ENCODE peak calls at places on chromosomes 3 and 15, in eight cellular contexts. T is GM10248; R is ureter; X is bronchial epithelial cell; W is AG08396; K is activated T-cell treated with anti-CD3 and anti-CD28 coated beads, Interleukin-2, amount 50 U/mL, for 72 hours; E is CD8-positive, alpha-beta T cell; B is AG10803. O is an unnamed sample.

GRCh38 chr3:190048831-190049541 is 71.7 kb downstream of the P3H2 start:
- DNase-seq in T (no peak), R (no peak), X (peak; percentile 74), W (peak; percentile 27), K (no peak), E (no peak), B (peak; percentile 74), O (no peak)

GRCh38 chr3:141835557-141836224 is 40.8 kb upstream of the ATP1B3 start:
- DNase-seq in T (no peak), R (no peak), X (peak; percentile 79), W (no peak), K (no peak), E (no peak), B (no peak), O (peak; percentile 14)

GRCh38 chr15:63198315-63198714 is 8.9 kb downstream of the RAB8B start:
- DNase-seq in T (no peak), R (no peak), X (no peak), W (no peak), K (no peak), E (no peak), B (peak; percentile 43), O (no peak)

GRCh38 chr15:66405007-66405406 is 18.3 kb downstream of the MAP2K1 start:
- DNase-seq in T (no peak), R (no peak), X (no peak), W (no peak), K (no peak), E (no peak), B (no peak), O (no peak)

GRCh38 chr15:64334530-64334929 is 21.4 kb downstream of the CSNK1G1 start:
- DNase-seq in T (no peak), R (no peak), X (peak; percentile 9), W (no peak), K (peak; percentile 19), E (no peak), B (no peak), O (no peak)

GRCh38 chr3:34016925-34017592 is 218.6 kb downstream of the PDCD6IP start:
- DNase-seq in T (no peak), R (no peak), X (peak; percentile 85), W (no peak), K (no peak), E (no peak), B (peak; percentile 57), O (peak; percentile 29)

GRCh38 chr15:56929389-56929788 is 10.9 kb downstream of the TCF12 start:
- DNase-seq in T (no peak), R (no peak), X (peak; percentile 27), W (no peak), K (no peak), E (no peak), B (peak; percentile 39), O (no peak)

GRCh38 chr3:14771593-14772497 is 46.9 kb upstream of the FGD5 start:
- DNase-seq in T (peak; percentile 12), R (peak; percentile 38), X (no peak), W (no peak), K (no peak), E (no peak), B (no peak), O (no peak)

GRCh38 chr3:46695962-46696922 is 2.8 kb upstream of the ALS2CL start:
- DNase-seq in T (no peak), R (no peak), X (peak; percentile 79), W (peak; percentile 76), K (no peak), E (no peak), B (peak; percentile 49), O (no peak)

GRCh38 chr15:83956887-83957286 is 278.7 kb upstream of the GOLGA6L4 start:
- DNase-seq in T (no peak), R (no peak), X (no peak), W (no peak), K (no peak), E (no peak), B (no peak), O (no peak)

GRCh38 chr3:10744098-10744465 is 71.9 kb upstream of the SLC6A11 start:
- DNase-seq in T (no peak), R (no peak), X (no peak), W (no peak), K (peak; percentile 23), E (no peak), B (no peak), O (no peak)

GRCh38 chr3:51340989-51341636 is 44.0 kb upstream of the MANF start:
- DNase-seq in T (no peak), R (no peak), X (no peak), W (no peak), K (no peak), E (no peak), B (no peak), O (no peak)

GRCh38 chr15:52234596-52235541 is 43.7 kb upstream of the GNB5 start:
- DNase-seq in T (peak; percentile 43), R (no peak), X (no peak), W (no peak), K (peak; percentile 29), E (no peak), B (no peak), O (no peak)

GRCh38 chr15:68526784-68527183 is 52.0 kb upstream of the CORO2B start:
- DNase-seq in T (no peak), R (no peak), X (no peak), W (no peak), K (no peak), E (no peak), B (no peak), O (no peak)

GRCh38 chr3:39144095-39144747 is 9.2 kb downstream of the CSRNP1 start:
- DNase-seq in T (no peak), R (no peak), X (no peak), W (no peak), K (no peak), E (no peak), B (no peak), O (no peak)

GRCh38 chr3:20057612-20058180 is 17.4 kb downstream of the KAT2B start:
- DNase-seq in T (no peak), R (no peak), X (no peak), W (no peak), K (no peak), E (no peak), B (no peak), O (no peak)

GRCh38 chr3:8223766-8224165 is 277.9 kb upstream of the LMCD1 start:
- DNase-seq in T (no peak), R (no peak), X (peak; percentile 8), W (no peak), K (no peak), E (no peak), B (peak; percentile 43), O (no peak)

GRCh38 chr3:69119138-69119537 is 3.3 kb downstream of the LMOD3 start:
- DNase-seq in T (no peak), R (no peak), X (no peak), W (no peak), K (no peak), E (no peak), B (no peak), O (no peak)

GRCh38 chr3:168881804-168882203 is 781.7 kb downstream of the MECOM start:
- DNase-seq in T (no peak), R (no peak), X (no peak), W (no peak), K (no peak), E (no peak), B (no peak), O (no peak)

GRCh38 chr3:188690076-188690475 is 481.7 kb upstream of the TPRG1 start:
- DNase-seq in T (no peak), R (no peak), X (no peak), W (no peak), K (no peak), E (no peak), B (no peak), O (no peak)

GRCh38 chr15:77554306-77555080 is 78.2 kb downstream of the LINGO1 start:
- DNase-seq in T (no peak), R (no peak), X (no peak), W (no peak), K (no peak), E (no peak), B (no peak), O (no peak)

GRCh38 chr15:38216763-38217162 is 35.9 kb upstream of the SPRED1 start:
- DNase-seq in T (no peak), R (no peak), X (peak; percentile 80), W (no peak), K (no peak), E (no peak), B (no peak), O (no peak)

GRCh38 chr15:57301307-57301706 is 75.0 kb upstream of the CGNL1 start:
- DNase-seq in T (no peak), R (no peak), X (no peak), W (no peak), K (no peak), E (no peak), B (no peak), O (no peak)